ENCODE peak calls at places on chromosome 21, in ten cellular contexts. One of them, this sample, is unnamed.
A peak's percentile ranks its signal among the peaks of the same experiment; 100 is the strongest.

GRCh38 chr21:45542242-45542666 is at the start of gene SLC19A1:
- DNase-seq in HCT116: no peak
- DNase-seq in stimulated activated CD4-positive, alpha-beta T cell treated with anti-CD3 and anti-CD28 coated beads, Interleukin-1b, Interleukin-23, amount 100 ng/mL, for 4 hours: peak; percentile 68
- DNase-seq in iPS-NIHi11: peak; percentile 100
- DNase-seq in AG09319: no peak
- DNase-seq in effector CD8-positive, alpha-beta T cell: peak; percentile 53
- DNase-seq in CD8-positive, alpha-beta T cell: peak; percentile 64
- DNase-seq in naive thymus-derived CD8-positive, alpha-beta T cell: peak; percentile 64
- DNase-seq in NCI-H460: peak; percentile 41
- DNase-seq in OCI-LY7: peak; percentile 73
- DNase-seq in this sample: peak; percentile 81

GRCh38 chr21:41701749-41702148 is 65.1 kb downstream of the RIPK4 start:
- DNase-seq in HCT116: no peak
- DNase-seq in stimulated activated CD4-positive, alpha-beta T cell treated with anti-CD3 and anti-CD28 coated beads, Interleukin-1b, Interleukin-23, amount 100 ng/mL, for 4 hours: no peak
- DNase-seq in iPS-NIHi11: no peak
- DNase-seq in AG09319: no peak
- DNase-seq in effector CD8-positive, alpha-beta T cell: no peak
- DNase-seq in CD8-positive, alpha-beta T cell: no peak
- DNase-seq in naive thymus-derived CD8-positive, alpha-beta T cell: no peak
- DNase-seq in NCI-H460: no peak
- DNase-seq in OCI-LY7: no peak
- DNase-seq in this sample: no peak

GRCh38 chr21:28761709-28762356 is 230.8 kb downstream of the LTN1 start:
- DNase-seq in HCT116: no peak
- DNase-seq in stimulated activated CD4-positive, alpha-beta T cell treated with anti-CD3 and anti-CD28 coated beads, Interleukin-1b, Interleukin-23, amount 100 ng/mL, for 4 hours: no peak
- DNase-seq in iPS-NIHi11: no peak
- DNase-seq in AG09319: no peak
- DNase-seq in effector CD8-positive, alpha-beta T cell: no peak
- DNase-seq in CD8-positive, alpha-beta T cell: no peak
- DNase-seq in naive thymus-derived CD8-positive, alpha-beta T cell: no peak
- DNase-seq in NCI-H460: no peak
- DNase-seq in OCI-LY7: no peak
- DNase-seq in this sample: no peak

GRCh38 chr21:27648560-27648959 is 681.7 kb upstream of the ADAMTS5 start:
- DNase-seq in HCT116: no peak
- DNase-seq in stimulated activated CD4-positive, alpha-beta T cell treated with anti-CD3 and anti-CD28 coated beads, Interleukin-1b, Interleukin-23, amount 100 ng/mL, for 4 hours: no peak
- DNase-seq in iPS-NIHi11: no peak
- DNase-seq in AG09319: peak; percentile 11
- DNase-seq in effector CD8-positive, alpha-beta T cell: no peak
- DNase-seq in CD8-positive, alpha-beta T cell: no peak
- DNase-seq in naive thymus-derived CD8-positive, alpha-beta T cell: no peak
- DNase-seq in NCI-H460: no peak
- DNase-seq in OCI-LY7: no peak
- DNase-seq in this sample: no peak

GRCh38 chr21:45248893-45249381 is 38.8 kb downstream of the POFUT2 start:
- DNase-seq in HCT116: no peak
- DNase-seq in stimulated activated CD4-positive, alpha-beta T cell treated with anti-CD3 and anti-CD28 coated beads, Interleukin-1b, Interleukin-23, amount 100 ng/mL, for 4 hours: no peak
- DNase-seq in iPS-NIHi11: no peak
- DNase-seq in AG09319: no peak
- DNase-seq in effector CD8-positive, alpha-beta T cell: no peak
- DNase-seq in CD8-positive, alpha-beta T cell: no peak
- DNase-seq in naive thymus-derived CD8-positive, alpha-beta T cell: no peak
- DNase-seq in NCI-H460: no peak
- DNase-seq in OCI-LY7: no peak
- DNase-seq in this sample: no peak

GRCh38 chr21:17818158-17819113 is 720 bp downstream of the C21orf91 start:
- DNase-seq in HCT116: no peak
- DNase-seq in stimulated activated CD4-positive, alpha-beta T cell treated with anti-CD3 and anti-CD28 coated beads, Interleukin-1b, Interleukin-23, amount 100 ng/mL, for 4 hours: peak; percentile 34
- DNase-seq in iPS-NIHi11: peak; percentile 54
- DNase-seq in AG09319: no peak
- DNase-seq in effector CD8-positive, alpha-beta T cell: peak; percentile 28
- DNase-seq in CD8-positive, alpha-beta T cell: peak; percentile 36
- DNase-seq in naive thymus-derived CD8-positive, alpha-beta T cell: peak; percentile 51
- DNase-seq in NCI-H460: no peak
- DNase-seq in OCI-LY7: peak; percentile 78
- DNase-seq in this sample: no peak

GRCh38 chr21:32733356-32733755 is 5.5 kb upstream of the SYNJ1 start:
- DNase-seq in HCT116: no peak
- DNase-seq in stimulated activated CD4-positive, alpha-beta T cell treated with anti-CD3 and anti-CD28 coated beads, Interleukin-1b, Interleukin-23, amount 100 ng/mL, for 4 hours: no peak
- DNase-seq in iPS-NIHi11: no peak
- DNase-seq in AG09319: no peak
- DNase-seq in effector CD8-positive, alpha-beta T cell: no peak
- DNase-seq in CD8-positive, alpha-beta T cell: no peak
- DNase-seq in naive thymus-derived CD8-positive, alpha-beta T cell: no peak
- DNase-seq in NCI-H460: no peak
- DNase-seq in OCI-LY7: no peak
- DNase-seq in this sample: no peak

GRCh38 chr21:32256873-32257620 is 21.8 kb downstream of the MIS18A start:
- DNase-seq in HCT116: no peak
- DNase-seq in stimulated activated CD4-positive, alpha-beta T cell treated with anti-CD3 and anti-CD28 coated beads, Interleukin-1b, Interleukin-23, amount 100 ng/mL, for 4 hours: no peak
- DNase-seq in iPS-NIHi11: peak; percentile 44
- DNase-seq in AG09319: peak; percentile 67
- DNase-seq in effector CD8-positive, alpha-beta T cell: no peak
- DNase-seq in CD8-positive, alpha-beta T cell: no peak
- DNase-seq in naive thymus-derived CD8-positive, alpha-beta T cell: no peak
- DNase-seq in NCI-H460: no peak
- DNase-seq in OCI-LY7: no peak
- DNase-seq in this sample: no peak

GRCh38 chr21:42379425-42380215 is 13.3 kb upstream of the TFF1 start:
- DNase-seq in HCT116: no peak
- DNase-seq in stimulated activated CD4-positive, alpha-beta T cell treated with anti-CD3 and anti-CD28 coated beads, Interleukin-1b, Interleukin-23, amount 100 ng/mL, for 4 hours: no peak
- DNase-seq in iPS-NIHi11: no peak
- DNase-seq in AG09319: no peak
- DNase-seq in effector CD8-positive, alpha-beta T cell: no peak
- DNase-seq in CD8-positive, alpha-beta T cell: no peak
- DNase-seq in naive thymus-derived CD8-positive, alpha-beta T cell: no peak
- DNase-seq in NCI-H460: no peak
- DNase-seq in OCI-LY7: peak; percentile 29
- DNase-seq in this sample: no peak

GRCh38 chr21:42645211-42646075 is 8.0 kb upstream of the PDE9A start:
- DNase-seq in HCT116: no peak
- DNase-seq in stimulated activated CD4-positive, alpha-beta T cell treated with anti-CD3 and anti-CD28 coated beads, Interleukin-1b, Interleukin-23, amount 100 ng/mL, for 4 hours: no peak
- DNase-seq in iPS-NIHi11: no peak
- DNase-seq in AG09319: no peak
- DNase-seq in effector CD8-positive, alpha-beta T cell: no peak
- DNase-seq in CD8-positive, alpha-beta T cell: no peak
- DNase-seq in naive thymus-derived CD8-positive, alpha-beta T cell: no peak
- DNase-seq in NCI-H460: no peak
- DNase-seq in OCI-LY7: no peak
- DNase-seq in this sample: no peak

GRCh38 chr21:37658994-37659458 is 257.2 kb downstream of the KCNJ6 start:
- DNase-seq in HCT116: no peak
- DNase-seq in stimulated activated CD4-positive, alpha-beta T cell treated with anti-CD3 and anti-CD28 coated beads, Interleukin-1b, Interleukin-23, amount 100 ng/mL, for 4 hours: no peak
- DNase-seq in iPS-NIHi11: no peak
- DNase-seq in AG09319: no peak
- DNase-seq in effector CD8-positive, alpha-beta T cell: no peak
- DNase-seq in CD8-positive, alpha-beta T cell: no peak
- DNase-seq in naive thymus-derived CD8-positive, alpha-beta T cell: no peak
- DNase-seq in NCI-H460: peak; percentile 9
- DNase-seq in OCI-LY7: no peak
- DNase-seq in this sample: no peak

GRCh38 chr21:15301736-15302135 is 236.9 kb upstream of the NRIP1 start:
- DNase-seq in HCT116: no peak
- DNase-seq in stimulated activated CD4-positive, alpha-beta T cell treated with anti-CD3 and anti-CD28 coated beads, Interleukin-1b, Interleukin-23, amount 100 ng/mL, for 4 hours: no peak
- DNase-seq in iPS-NIHi11: no peak
- DNase-seq in AG09319: no peak
- DNase-seq in effector CD8-positive, alpha-beta T cell: no peak
- DNase-seq in CD8-positive, alpha-beta T cell: no peak
- DNase-seq in naive thymus-derived CD8-positive, alpha-beta T cell: no peak
- DNase-seq in NCI-H460: no peak
- DNase-seq in OCI-LY7: no peak
- DNase-seq in this sample: no peak

GRCh38 chr21:25664462-25665070 is 25.5 kb downstream of the JAM2 start:
- DNase-seq in HCT116: no peak
- DNase-seq in stimulated activated CD4-positive, alpha-beta T cell treated with anti-CD3 and anti-CD28 coated beads, Interleukin-1b, Interleukin-23, amount 100 ng/mL, for 4 hours: no peak
- DNase-seq in iPS-NIHi11: no peak
- DNase-seq in AG09319: no peak
- DNase-seq in effector CD8-positive, alpha-beta T cell: no peak
- DNase-seq in CD8-positive, alpha-beta T cell: no peak
- DNase-seq in naive thymus-derived CD8-positive, alpha-beta T cell: no peak
- DNase-seq in NCI-H460: no peak
- DNase-seq in OCI-LY7: no peak
- DNase-seq in this sample: no peak

GRCh38 chr21:35395728-35396127 is 346.6 kb upstream of the RUNX1 start:
- DNase-seq in HCT116: no peak
- DNase-seq in stimulated activated CD4-positive, alpha-beta T cell treated with anti-CD3 and anti-CD28 coated beads, Interleukin-1b, Interleukin-23, amount 100 ng/mL, for 4 hours: no peak
- DNase-seq in iPS-NIHi11: no peak
- DNase-seq in AG09319: no peak
- DNase-seq in effector CD8-positive, alpha-beta T cell: no peak
- DNase-seq in CD8-positive, alpha-beta T cell: no peak
- DNase-seq in naive thymus-derived CD8-positive, alpha-beta T cell: no peak
- DNase-seq in NCI-H460: no peak
- DNase-seq in OCI-LY7: no peak
- DNase-seq in this sample: no peak

GRCh38 chr21:45516671-45517151 is 25.5 kb downstream of the SLC19A1 start:
- DNase-seq in HCT116: no peak
- DNase-seq in stimulated activated CD4-positive, alpha-beta T cell treated with anti-CD3 and anti-CD28 coated beads, Interleukin-1b, Interleukin-23, amount 100 ng/mL, for 4 hours: no peak
- DNase-seq in iPS-NIHi11: no peak
- DNase-seq in AG09319: no peak
- DNase-seq in effector CD8-positive, alpha-beta T cell: no peak
- DNase-seq in CD8-positive, alpha-beta T cell: no peak
- DNase-seq in naive thymus-derived CD8-positive, alpha-beta T cell: no peak
- DNase-seq in NCI-H460: no peak
- DNase-seq in OCI-LY7: no peak
- DNase-seq in this sample: no peak

GRCh38 chr21:36171741-36172331 is 15.2 kb downstream of the DOP1B start:
- DNase-seq in HCT116: no peak
- DNase-seq in stimulated activated CD4-positive, alpha-beta T cell treated with anti-CD3 and anti-CD28 coated beads, Interleukin-1b, Interleukin-23, amount 100 ng/mL, for 4 hours: no peak
- DNase-seq in iPS-NIHi11: no peak
- DNase-seq in AG09319: no peak
- DNase-seq in effector CD8-positive, alpha-beta T cell: no peak
- DNase-seq in CD8-positive, alpha-beta T cell: no peak
- DNase-seq in naive thymus-derived CD8-positive, alpha-beta T cell: no peak
- DNase-seq in NCI-H460: no peak
- DNase-seq in OCI-LY7: no peak
- DNase-seq in this sample: no peak

GRCh38 chr21:41403331-41403730 is 22.7 kb upstream of the MX1 start:
- DNase-seq in HCT116: no peak
- DNase-seq in stimulated activated CD4-positive, alpha-beta T cell treated with anti-CD3 and anti-CD28 coated beads, Interleukin-1b, Interleukin-23, amount 100 ng/mL, for 4 hours: no peak
- DNase-seq in iPS-NIHi11: no peak
- DNase-seq in AG09319: no peak
- DNase-seq in effector CD8-positive, alpha-beta T cell: no peak
- DNase-seq in CD8-positive, alpha-beta T cell: no peak
- DNase-seq in naive thymus-derived CD8-positive, alpha-beta T cell: no peak
- DNase-seq in NCI-H460: no peak
- DNase-seq in OCI-LY7: no peak
- DNase-seq in this sample: no peak

GRCh38 chr21:28867401-28867800 is 125.3 kb downstream of the LTN1 start:
- DNase-seq in HCT116: no peak
- DNase-seq in stimulated activated CD4-positive, alpha-beta T cell treated with anti-CD3 and anti-CD28 coated beads, Interleukin-1b, Interleukin-23, amount 100 ng/mL, for 4 hours: no peak
- DNase-seq in iPS-NIHi11: no peak
- DNase-seq in AG09319: no peak
- DNase-seq in effector CD8-positive, alpha-beta T cell: no peak
- DNase-seq in CD8-positive, alpha-beta T cell: no peak
- DNase-seq in naive thymus-derived CD8-positive, alpha-beta T cell: no peak
- DNase-seq in NCI-H460: no peak
- DNase-seq in OCI-LY7: no peak
- DNase-seq in this sample: no peak

GRCh38 chr21:26423506-26423905 is 149.6 kb downstream of the CYYR1 start:
- DNase-seq in HCT116: no peak
- DNase-seq in stimulated activated CD4-positive, alpha-beta T cell treated with anti-CD3 and anti-CD28 coated beads, Interleukin-1b, Interleukin-23, amount 100 ng/mL, for 4 hours: no peak
- DNase-seq in iPS-NIHi11: no peak
- DNase-seq in AG09319: no peak
- DNase-seq in effector CD8-positive, alpha-beta T cell: no peak
- DNase-seq in CD8-positive, alpha-beta T cell: no peak
- DNase-seq in naive thymus-derived CD8-positive, alpha-beta T cell: no peak
- DNase-seq in NCI-H460: no peak
- DNase-seq in OCI-LY7: no peak
- DNase-seq in this sample: no peak

GRCh38 chr21:17819878-17820232 is 699 bp upstream of the C21orf91 start:
- DNase-seq in HCT116: no peak
- DNase-seq in stimulated activated CD4-positive, alpha-beta T cell treated with anti-CD3 and anti-CD28 coated beads, Interleukin-1b, Interleukin-23, amount 100 ng/mL, for 4 hours: no peak
- DNase-seq in iPS-NIHi11: peak; percentile 37
- DNase-seq in AG09319: no peak
- DNase-seq in effector CD8-positive, alpha-beta T cell: peak; percentile 60
- DNase-seq in CD8-positive, alpha-beta T cell: no peak
- DNase-seq in naive thymus-derived CD8-positive, alpha-beta T cell: no peak
- DNase-seq in NCI-H460: no peak
- DNase-seq in OCI-LY7: peak; percentile 87
- DNase-seq in this sample: no peak

GRCh38 chr21:14684071-14684470 is 138.0 kb upstream of the SAMSN1 start:
- DNase-seq in HCT116: no peak
- DNase-seq in stimulated activated CD4-positive, alpha-beta T cell treated with anti-CD3 and anti-CD28 coated beads, Interleukin-1b, Interleukin-23, amount 100 ng/mL, for 4 hours: no peak
- DNase-seq in iPS-NIHi11: no peak
- DNase-seq in AG09319: no peak
- DNase-seq in effector CD8-positive, alpha-beta T cell: no peak
- DNase-seq in CD8-positive, alpha-beta T cell: no peak
- DNase-seq in naive thymus-derived CD8-positive, alpha-beta T cell: no peak
- DNase-seq in NCI-H460: no peak
- DNase-seq in OCI-LY7: peak; percentile 56
- DNase-seq in this sample: no peak

GRCh38 chr21:33761104-33762036 is 119.1 kb downstream of the ITSN1 start:
- DNase-seq in HCT116: peak; percentile 66
- DNase-seq in stimulated activated CD4-positive, alpha-beta T cell treated with anti-CD3 and anti-CD28 coated beads, Interleukin-1b, Interleukin-23, amount 100 ng/mL, for 4 hours: no peak
- DNase-seq in iPS-NIHi11: peak; percentile 39
- DNase-seq in AG09319: peak; percentile 83
- DNase-seq in effector CD8-positive, alpha-beta T cell: no peak
- DNase-seq in CD8-positive, alpha-beta T cell: no peak
- DNase-seq in naive thymus-derived CD8-positive, alpha-beta T cell: no peak
- DNase-seq in NCI-H460: peak; percentile 77
- DNase-seq in OCI-LY7: no peak
- DNase-seq in this sample: no peak

GRCh38 chr21:31108969-31109368 is 70.7 kb upstream of the KRTAP19-8 start:
- DNase-seq in HCT116: no peak
- DNase-seq in stimulated activated CD4-positive, alpha-beta T cell treated with anti-CD3 and anti-CD28 coated beads, Interleukin-1b, Interleukin-23, amount 100 ng/mL, for 4 hours: no peak
- DNase-seq in iPS-NIHi11: no peak
- DNase-seq in AG09319: no peak
- DNase-seq in effector CD8-positive, alpha-beta T cell: no peak
- DNase-seq in CD8-positive, alpha-beta T cell: no peak
- DNase-seq in naive thymus-derived CD8-positive, alpha-beta T cell: no peak
- DNase-seq in NCI-H460: peak; percentile 13
- DNase-seq in OCI-LY7: peak; percentile 36
- DNase-seq in this sample: no peak

GRCh38 chr21:27423906-27424595 is 457.2 kb upstream of the ADAMTS5 start:
- DNase-seq in HCT116: no peak
- DNase-seq in stimulated activated CD4-positive, alpha-beta T cell treated with anti-CD3 and anti-CD28 coated beads, Interleukin-1b, Interleukin-23, amount 100 ng/mL, for 4 hours: no peak
- DNase-seq in iPS-NIHi11: peak; percentile 14
- DNase-seq in AG09319: no peak
- DNase-seq in effector CD8-positive, alpha-beta T cell: no peak
- DNase-seq in CD8-positive, alpha-beta T cell: no peak
- DNase-seq in naive thymus-derived CD8-positive, alpha-beta T cell: no peak
- DNase-seq in NCI-H460: no peak
- DNase-seq in OCI-LY7: no peak
- DNase-seq in this sample: no peak

GRCh38 chr21:43767980-43768867 is 7.9 kb downstream of the CSTB start:
- DNase-seq in HCT116: peak; percentile 39
- DNase-seq in stimulated activated CD4-positive, alpha-beta T cell treated with anti-CD3 and anti-CD28 coated beads, Interleukin-1b, Interleukin-23, amount 100 ng/mL, for 4 hours: no peak
- DNase-seq in iPS-NIHi11: peak; percentile 34
- DNase-seq in AG09319: no peak
- DNase-seq in effector CD8-positive, alpha-beta T cell: no peak
- DNase-seq in CD8-positive, alpha-beta T cell: no peak
- DNase-seq in naive thymus-derived CD8-positive, alpha-beta T cell: no peak
- DNase-seq in NCI-H460: peak; percentile 82
- DNase-seq in OCI-LY7: no peak
- DNase-seq in this sample: no peak

GRCh38 chr21:41662761-41663160 is 104.1 kb downstream of the RIPK4 start:
- DNase-seq in HCT116: no peak
- DNase-seq in stimulated activated CD4-positive, alpha-beta T cell treated with anti-CD3 and anti-CD28 coated beads, Interleukin-1b, Interleukin-23, amount 100 ng/mL, for 4 hours: no peak
- DNase-seq in iPS-NIHi11: no peak
- DNase-seq in AG09319: no peak
- DNase-seq in effector CD8-positive, alpha-beta T cell: no peak
- DNase-seq in CD8-positive, alpha-beta T cell: no peak
- DNase-seq in naive thymus-derived CD8-positive, alpha-beta T cell: no peak
- DNase-seq in NCI-H460: no peak
- DNase-seq in OCI-LY7: no peak
- DNase-seq in this sample: no peak

GRCh38 chr21:31043495-31043894 is 5.2 kb upstream of the KRTAP19-8 start:
- DNase-seq in HCT116: no peak
- DNase-seq in stimulated activated CD4-positive, alpha-beta T cell treated with anti-CD3 and anti-CD28 coated beads, Interleukin-1b, Interleukin-23, amount 100 ng/mL, for 4 hours: no peak
- DNase-seq in iPS-NIHi11: no peak
- DNase-seq in AG09319: no peak
- DNase-seq in effector CD8-positive, alpha-beta T cell: no peak
- DNase-seq in CD8-positive, alpha-beta T cell: no peak
- DNase-seq in naive thymus-derived CD8-positive, alpha-beta T cell: no peak
- DNase-seq in NCI-H460: no peak
- DNase-seq in OCI-LY7: no peak
- DNase-seq in this sample: no peak

GRCh38 chr21:41615613-41616012 is 107.7 kb upstream of the TMPRSS2 start:
- DNase-seq in HCT116: no peak
- DNase-seq in stimulated activated CD4-positive, alpha-beta T cell treated with anti-CD3 and anti-CD28 coated beads, Interleukin-1b, Interleukin-23, amount 100 ng/mL, for 4 hours: no peak
- DNase-seq in iPS-NIHi11: no peak
- DNase-seq in AG09319: peak; percentile 96
- DNase-seq in effector CD8-positive, alpha-beta T cell: no peak
- DNase-seq in CD8-positive, alpha-beta T cell: no peak
- DNase-seq in naive thymus-derived CD8-positive, alpha-beta T cell: no peak
- DNase-seq in NCI-H460: no peak
- DNase-seq in OCI-LY7: no peak
- DNase-seq in this sample: no peak